ENCODE peak calls at places on chromosome 6, in eight cellular contexts. T, G, P, B, E, R, D and V are unnamed samples.
A peak's percentile ranks its signal among the peaks of the same experiment; 100 is the strongest.

GRCh38 chr6:100260584-100260983 is 204.1 kb downstream of the SIM1 start:
- DNase-seq in T (no peak), G (no peak), P (no peak), B (no peak), E (no peak), R (peak; percentile 11), D (no peak), V (no peak)

GRCh38 chr6:23663652-23664051 is 462.4 kb upstream of the NRSN1 start:
- DNase-seq in T (no peak), G (no peak), P (no peak), B (no peak), E (peak; percentile 9), R (no peak), D (no peak), V (no peak)

GRCh38 chr6:101399627-101399955 is 6.1 kb downstream of the GRIK2 start:
- DNase-seq in T (no peak), G (no peak), P (peak; percentile 37), B (no peak), E (no peak), R (no peak), D (no peak), V (no peak)

GRCh38 chr6:111573892-111574800 is 31.5 kb downstream of the TRAF3IP2 start:
- DNase-seq in T (no peak), G (peak; percentile 56), P (no peak), B (no peak), E (peak; percentile 69), R (peak; percentile 32), D (no peak), V (no peak)

GRCh38 chr6:13488015-13488895 is 855 bp upstream of the GFOD1 start:
- DNase-seq in T (no peak), G (peak; percentile 50), P (no peak), B (peak; percentile 13), E (no peak), R (no peak), D (no peak), V (no peak)

GRCh38 chr6:40906759-40907158 is 132.3 kb downstream of the UNC5CL start:
- DNase-seq in T (no peak), G (no peak), P (no peak), B (no peak), E (peak; percentile 70), R (peak; percentile 90), D (no peak), V (peak; percentile 0)

GRCh38 chr6:10681795-10682194 is 12.6 kb downstream of the C6orf52 start:
- DNase-seq in T (no peak), G (no peak), P (no peak), B (no peak), E (no peak), R (no peak), D (no peak), V (no peak)

GRCh38 chr6:163290545-163291274 is 123.8 kb upstream of the QKI start:
- DNase-seq in T (no peak), G (no peak), P (no peak), B (no peak), E (no peak), R (no peak), D (no peak), V (no peak)

GRCh38 chr6:137240168-137240567 is 21.0 kb upstream of the IFNGR1 start:
- DNase-seq in T (no peak), G (no peak), P (no peak), B (no peak), E (peak; percentile 65), R (no peak), D (no peak), V (no peak)

GRCh38 chr6:167811689-167812487 is 14.8 kb upstream of the AFDN start:
- DNase-seq in T (no peak), G (no peak), P (no peak), B (no peak), E (no peak), R (no peak), D (no peak), V (no peak)

GRCh38 chr6:147001621-147002020 is 202.6 kb upstream of the STXBP5 start:
- DNase-seq in T (no peak), G (no peak), P (peak; percentile 51), B (no peak), E (no peak), R (no peak), D (no peak), V (no peak)

GRCh38 chr6:161251345-161251744 is 22.5 kb downstream of the AGPAT4 start:
- DNase-seq in T (no peak), G (no peak), P (no peak), B (no peak), E (no peak), R (no peak), D (no peak), V (no peak)

GRCh38 chr6:31727034-31727716 is 1.9 kb downstream of the DDAH2 start:
- DNase-seq in T (no peak), G (peak; percentile 36), P (no peak), B (no peak), E (no peak), R (no peak), D (no peak), V (no peak)

GRCh38 chr6:7905416-7905815 is 5.2 kb downstream of the TXNDC5 start:
- DNase-seq in T (no peak), G (no peak), P (no peak), B (no peak), E (no peak), R (no peak), D (no peak), V (no peak)

GRCh38 chr6:133553652-133554051 is 312.5 kb downstream of the EYA4 start:
- DNase-seq in T (no peak), G (peak; percentile 23), P (peak; percentile 58), B (peak; percentile 53), E (peak; percentile 28), R (peak; percentile 66), D (no peak), V (no peak)

GRCh38 chr6:39224058-39224457 is 5.2 kb downstream of the KCNK5 start:
- DNase-seq in T (no peak), G (no peak), P (no peak), B (no peak), E (no peak), R (no peak), D (no peak), V (no peak)

GRCh38 chr6:113742342-113742741 is 114.8 kb upstream of the MARCKS start:
- DNase-seq in T (no peak), G (no peak), P (no peak), B (no peak), E (no peak), R (no peak), D (no peak), V (no peak)

GRCh38 chr6:128455959-128456358 is 64.4 kb downstream of the PTPRK start:
- DNase-seq in T (no peak), G (no peak), P (no peak), B (no peak), E (no peak), R (no peak), D (no peak), V (no peak)

GRCh38 chr6:144007779-144008500 is at the start of gene PLAGL1:
- DNase-seq in T (no peak), G (peak; percentile 74), P (peak; percentile 37), B (no peak), E (peak; percentile 71), R (peak; percentile 70), D (no peak), V (no peak)

GRCh38 chr6:81534934-81535465 is 217.5 kb downstream of the TENT5A start:
- DNase-seq in T (no peak), G (no peak), P (no peak), B (no peak), E (no peak), R (peak; percentile 18), D (no peak), V (no peak)

GRCh38 chr6:65004283-65004682 is 702.7 kb downstream of the EYS start:
- DNase-seq in T (no peak), G (no peak), P (no peak), B (no peak), E (no peak), R (no peak), D (no peak), V (no peak)

GRCh38 chr6:134331255-134331654 is 13.3 kb upstream of the SGK1 start:
- DNase-seq in T (no peak), G (no peak), P (peak; percentile 69), B (no peak), E (peak; percentile 15), R (no peak), D (no peak), V (no peak)

GRCh38 chr6:165552248-165552736 is 110.7 kb downstream of the PDE10A start:
- DNase-seq in T (no peak), G (no peak), P (peak; percentile 12), B (no peak), E (no peak), R (no peak), D (no peak), V (no peak)

GRCh38 chr6:149065658-149066556 is 251.6 kb upstream of the TAB2 start:
- DNase-seq in T (no peak), G (no peak), P (no peak), B (no peak), E (peak; percentile 49), R (no peak), D (peak; percentile 10), V (no peak)

GRCh38 chr6:21200056-21200870 is 393.3 kb upstream of the SOX4 start:
- DNase-seq in T (no peak), G (no peak), P (peak; percentile 25), B (no peak), E (no peak), R (no peak), D (no peak), V (no peak)

GRCh38 chr6:21911208-21911607 is 317.7 kb downstream of the SOX4 start:
- DNase-seq in T (no peak), G (no peak), P (no peak), B (no peak), E (no peak), R (no peak), D (no peak), V (no peak)

GRCh38 chr6:16129623-16130243 is 847 bp downstream of the MYLIP start:
- DNase-seq in T (no peak), G (peak; percentile 16), P (peak; percentile 47), B (no peak), E (peak; percentile 11), R (peak; percentile 26), D (no peak), V (no peak)

GRCh38 chr6:159168536-159169192 is 536 bp upstream of the FNDC1 start:
- DNase-seq in T (no peak), G (peak; percentile 35), P (peak; percentile 17), B (no peak), E (no peak), R (no peak), D (no peak), V (no peak)